ENCODE peak calls at places on chromosomes 12 and 14, in six cellular contexts. A is A549, Z is K562, L is HepG2, V is upper lobe of left lung, F is GM12878. P is an unnamed sample. For H3K4me1, the result is how much of the 10 kb centered on the place peaks cover.

GRCh38 chr12:110965574-110965973 is 45.2 kb upstream of the MYL2 start:
- ATAC-seq in A (peak), Z (peak), L (no peak), V (no peak), F (no peak), P (no peak)

GRCh38 chr14:64971452-64971889 is 665 bp downstream of the RAB15 start:
- ATAC-seq in A (peak), Z (no peak), L (no peak), V (no peak), F (no peak), P (no peak)

GRCh38 chr14:50008562-50009355 is 107.6 kb downstream of the VCPKMT start:
- ATAC-seq in A (peak), Z (no peak), L (peak), V (no peak), F (peak), P (no peak)

GRCh38 chr12:9707864-9708808 is 24.8 kb downstream of the CLECL1 start:
- ATAC-seq in A (peak), Z (peak), L (peak), V (peak), F (peak), P (no peak)

GRCh38 chr12:92289611-92290010 is 144.0 kb upstream of the BTG1 start:
- ATAC-seq in A (no peak), Z (no peak), L (no peak), V (no peak), F (no peak), P (no peak)

GRCh38 chr12:6092784-6093722 is 31.4 kb downstream of the VWF start:
- ATAC-seq in A (peak), Z (no peak), L (no peak), V (peak), F (no peak), P (peak)

GRCh38 chr12:77324416-77324762 is 259.0 kb upstream of the E2F7 start:
- ATAC-seq in A (no peak), Z (no peak), L (no peak), V (no peak), F (no peak), P (no peak)

GRCh38 chr12:89135976-89136634 is 216.2 kb downstream of the DUSP6 start:
- ATAC-seq in A (no peak), Z (no peak), L (no peak), V (peak), F (peak), P (no peak)

GRCh38 chr12:42213954-42214426 is 24.1 kb downstream of the YAF2 start:
- ATAC-seq in A (no peak), Z (no peak), L (no peak), V (peak), F (no peak), P (peak)

GRCh38 chr14:41641690-41642089 is 35.0 kb downstream of the LRFN5 start:
- ATAC-seq in A (no peak), Z (no peak), L (no peak), V (no peak), F (no peak), P (no peak)

GRCh38 chr12:81297606-81298005 is 219.7 kb downstream of the ACSS3 start:
- ATAC-seq in A (no peak), Z (no peak), L (no peak), V (no peak), F (no peak), P (no peak)

GRCh38 chr12:111393700-111394275 is 11.9 kb upstream of the SH2B3 start:
- ATAC-seq in A (no peak), Z (peak), L (peak), V (peak), F (no peak), P (peak)

GRCh38 chr12:10952645-10953044 is 13.6 kb upstream of the TAS2R14 start:
- ATAC-seq in A (no peak), Z (no peak), L (no peak), V (no peak), F (no peak), P (no peak)

GRCh38 chr12:104057771-104058197 is 6.5 kb upstream of the HCFC2 start:
- ATAC-seq in A (peak), Z (peak), L (peak), V (peak), F (peak), P (no peak)

GRCh38 chr14:101716956-101717662 is 44.4 kb upstream of the PPP2R5C start:
- ATAC-seq in A (no peak), Z (no peak), L (no peak), V (peak), F (no peak), P (no peak)
- H3K27ac ChIP-seq in A (no peak), Z (peak), L (no peak), V (no peak), F (no peak), P (no peak)

DNA sequence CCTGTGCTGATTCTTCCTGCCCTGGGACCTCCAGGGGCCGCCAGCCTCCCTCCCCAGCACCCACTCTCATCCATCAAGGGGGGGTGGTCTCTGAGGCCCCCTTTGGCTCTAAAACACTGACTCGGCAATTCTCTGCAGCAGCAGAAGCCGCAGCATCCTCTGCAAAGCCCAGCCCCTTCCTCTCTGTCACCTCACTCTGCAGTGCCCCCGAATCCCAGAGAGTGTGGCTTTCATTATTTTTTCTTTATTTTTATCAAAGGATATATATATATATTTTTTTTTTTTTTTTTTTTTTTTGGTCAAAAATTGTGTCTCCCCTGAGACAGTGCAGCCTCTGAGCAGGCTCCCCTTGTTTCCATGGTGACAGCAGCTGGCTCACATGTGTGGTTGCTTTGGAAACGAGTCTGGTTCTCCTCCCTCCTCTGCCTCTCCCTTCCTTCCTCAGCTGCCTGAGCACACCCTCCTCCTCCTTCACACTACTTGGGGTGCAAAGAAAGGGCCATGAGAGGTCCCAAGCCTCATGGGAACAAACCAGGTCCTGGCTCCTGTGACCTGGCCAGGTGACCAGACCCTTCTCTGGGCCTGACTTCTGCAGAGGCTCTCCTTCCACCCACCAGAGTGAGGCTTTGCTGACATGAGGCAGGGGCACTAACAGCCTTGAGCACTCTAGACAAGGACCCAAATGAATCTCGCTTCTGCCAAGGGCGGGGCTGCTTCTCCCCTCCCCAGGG is 100.5 kb downstream of the LRRC74A start:
- ATAC-seq in A (no peak), Z (peak), L (no peak), V (peak), F (peak), P (peak)
- H3K4me1 ChIP-seq in A (under half), Z (under half), L (under half), V (under half), F (under half), P (under half)

DNA sequence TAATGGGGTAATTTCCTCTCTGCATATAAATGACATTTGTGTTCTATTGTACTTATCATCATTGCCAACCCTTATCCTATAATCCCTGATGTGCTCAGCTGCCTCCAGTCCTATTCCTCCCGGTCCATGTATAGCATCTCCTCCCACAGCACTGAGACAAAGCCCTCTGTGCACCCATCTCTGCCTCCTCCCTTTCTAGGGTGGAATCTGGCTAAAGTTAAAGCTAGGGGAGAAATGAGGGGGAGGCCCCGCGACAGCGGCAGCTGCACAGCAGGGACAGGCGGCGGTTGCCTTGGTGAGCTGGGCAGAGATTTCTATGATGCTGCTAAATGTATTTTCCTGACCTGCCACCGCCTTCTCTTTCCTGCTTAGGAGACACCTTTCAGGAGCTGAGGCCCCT is 12.8 kb upstream of the ZDHHC22 start:
- ATAC-seq in A (no peak), Z (no peak), L (no peak), V (no peak), F (no peak), P (no peak)
- TF ChIP-seq EP300 in A (no peak), Z (no peak), L (no peak), V (no peak), F (no peak), P (no peak)

DNA sequence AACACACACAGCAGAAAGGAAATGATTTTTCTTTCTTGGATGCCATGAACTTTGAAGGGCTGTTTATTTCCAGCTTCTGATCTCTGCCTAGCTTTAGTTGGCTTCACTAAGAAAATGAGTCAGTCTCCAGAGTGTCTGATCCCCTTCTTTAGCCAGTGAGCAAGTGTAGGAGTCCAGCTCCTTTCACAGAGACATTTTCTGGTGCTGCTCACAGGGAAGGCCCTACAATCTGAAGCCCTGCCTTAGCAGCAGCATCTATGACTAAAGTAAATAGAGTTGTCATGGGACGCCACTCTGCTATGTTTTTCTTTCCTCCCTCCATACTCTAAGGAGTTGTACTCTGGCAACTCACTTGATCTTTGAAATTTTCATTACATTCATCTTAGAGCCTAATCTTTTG is 103.5 kb downstream of the RPAP3 start:
- ATAC-seq in A (no peak), Z (no peak), L (no peak), V (peak), F (no peak), P (no peak)
- H3K27ac ChIP-seq in A (no peak), Z (no peak), L (no peak), V (no peak), F (no peak), P (no peak)

P was measured in gastroesophageal sphincter.